ENCODE peak calls at places on chromosome 20, in seven cellular contexts. One of them, this sample, is unnamed.

GRCh38 chr20:13649548-13649947 is 10.8 kb upstream of the TASP1 start:
- DNase-seq in activated CD8-positive, alpha-beta memory T cell treated with anti-CD3 and anti-CD28 coated beads for 24 hours: no peak
- DNase-seq in transverse colon: peak; percentile 17
- DNase-seq in activated CD4-positive, alpha-beta T cell treated with anti-CD3 and anti-CD28 coated beads, Interleukin-2, amount 50 U/mL, for 24 hours: no peak
- DNase-seq in erythroblast: no peak
- DNase-seq in activated gamma-delta T cell treated with Interleukin-2 at 50 U/mL for 16 hours: no peak
- DNase-seq in GM23338: peak; percentile 41
- DNase-seq in this sample: no peak

GRCh38 chr20:25563362-25563761 is 22.0 kb downstream of the NINL start:
- DNase-seq in GM23338: no peak
- DNase-seq in transverse colon: no peak
- DNase-seq in erythroblast: no peak
- DNase-seq in activated CD8-positive, alpha-beta memory T cell treated with anti-CD3 and anti-CD28 coated beads for 24 hours: no peak
- DNase-seq in activated gamma-delta T cell treated with Interleukin-2 at 50 U/mL for 16 hours: no peak
- DNase-seq in activated CD4-positive, alpha-beta T cell treated with anti-CD3 and anti-CD28 coated beads, Interleukin-2, amount 50 U/mL, for 24 hours: no peak
- DNase-seq in this sample: no peak

GRCh38 chr20:8346898-8347297 is 214.8 kb downstream of the PLCB1 start:
- DNase-seq in GM23338: no peak
- DNase-seq in activated gamma-delta T cell treated with Interleukin-2 at 50 U/mL for 16 hours: no peak
- DNase-seq in activated CD8-positive, alpha-beta memory T cell treated with anti-CD3 and anti-CD28 coated beads for 24 hours: no peak
- DNase-seq in activated CD4-positive, alpha-beta T cell treated with anti-CD3 and anti-CD28 coated beads, Interleukin-2, amount 50 U/mL, for 24 hours: no peak
- DNase-seq in erythroblast: no peak
- DNase-seq in transverse colon: no peak
- DNase-seq in this sample: no peak

GRCh38 chr20:19947611-19948264 is 69.4 kb upstream of the NAA20 start:
- DNase-seq in transverse colon: no peak
- DNase-seq in activated CD4-positive, alpha-beta T cell treated with anti-CD3 and anti-CD28 coated beads, Interleukin-2, amount 50 U/mL, for 24 hours: no peak
- DNase-seq in GM23338: peak; percentile 50
- DNase-seq in activated CD8-positive, alpha-beta memory T cell treated with anti-CD3 and anti-CD28 coated beads for 24 hours: no peak
- DNase-seq in activated gamma-delta T cell treated with Interleukin-2 at 50 U/mL for 16 hours: no peak
- DNase-seq in erythroblast: no peak
- DNase-seq in this sample: peak; percentile 34

GRCh38 chr20:12928755-12929401 is 79.9 kb upstream of the SPTLC3 start:
- DNase-seq in erythroblast: no peak
- DNase-seq in activated CD8-positive, alpha-beta memory T cell treated with anti-CD3 and anti-CD28 coated beads for 24 hours: no peak
- DNase-seq in activated CD4-positive, alpha-beta T cell treated with anti-CD3 and anti-CD28 coated beads, Interleukin-2, amount 50 U/mL, for 24 hours: no peak
- DNase-seq in GM23338: no peak
- DNase-seq in activated gamma-delta T cell treated with Interleukin-2 at 50 U/mL for 16 hours: no peak
- DNase-seq in transverse colon: no peak
- DNase-seq in this sample: no peak

GRCh38 chr20:4836935-4837334 is 115.2 kb downstream of the PRND start:
- DNase-seq in erythroblast: no peak
- DNase-seq in activated gamma-delta T cell treated with Interleukin-2 at 50 U/mL for 16 hours: no peak
- DNase-seq in activated CD8-positive, alpha-beta memory T cell treated with anti-CD3 and anti-CD28 coated beads for 24 hours: no peak
- DNase-seq in activated CD4-positive, alpha-beta T cell treated with anti-CD3 and anti-CD28 coated beads, Interleukin-2, amount 50 U/mL, for 24 hours: no peak
- DNase-seq in GM23338: no peak
- DNase-seq in transverse colon: no peak
- DNase-seq in this sample: no peak

GRCh38 chr20:20820104-20820503 is 107.7 kb upstream of the RALGAPA2 start:
- DNase-seq in GM23338: peak; percentile 84
- DNase-seq in transverse colon: no peak
- DNase-seq in activated gamma-delta T cell treated with Interleukin-2 at 50 U/mL for 16 hours: no peak
- DNase-seq in erythroblast: no peak
- DNase-seq in activated CD4-positive, alpha-beta T cell treated with anti-CD3 and anti-CD28 coated beads, Interleukin-2, amount 50 U/mL, for 24 hours: no peak
- DNase-seq in activated CD8-positive, alpha-beta memory T cell treated with anti-CD3 and anti-CD28 coated beads for 24 hours: no peak
- DNase-seq in this sample: peak; percentile 49

GRCh38 chr20:45419188-45420091 is 3.5 kb downstream of the PIGT start:
- DNase-seq in erythroblast: peak; percentile 91
- DNase-seq in activated gamma-delta T cell treated with Interleukin-2 at 50 U/mL for 16 hours: no peak
- DNase-seq in transverse colon: peak; percentile 80
- DNase-seq in activated CD4-positive, alpha-beta T cell treated with anti-CD3 and anti-CD28 coated beads, Interleukin-2, amount 50 U/mL, for 24 hours: no peak
- DNase-seq in GM23338: no peak
- DNase-seq in activated CD8-positive, alpha-beta memory T cell treated with anti-CD3 and anti-CD28 coated beads for 24 hours: no peak
- DNase-seq in this sample: no peak

GRCh38 chr20:15986690-15987089 is 586.6 kb downstream of the KIF16B start:
- DNase-seq in transverse colon: no peak
- DNase-seq in activated gamma-delta T cell treated with Interleukin-2 at 50 U/mL for 16 hours: no peak
- DNase-seq in activated CD8-positive, alpha-beta memory T cell treated with anti-CD3 and anti-CD28 coated beads for 24 hours: no peak
- DNase-seq in erythroblast: no peak
- DNase-seq in GM23338: no peak
- DNase-seq in activated CD4-positive, alpha-beta T cell treated with anti-CD3 and anti-CD28 coated beads, Interleukin-2, amount 50 U/mL, for 24 hours: no peak
- DNase-seq in this sample: no peak

GRCh38 chr20:63029358-63030121 is 22.8 kb upstream of the BHLHE23 start:
- DNase-seq in activated gamma-delta T cell treated with Interleukin-2 at 50 U/mL for 16 hours: no peak
- DNase-seq in transverse colon: no peak
- DNase-seq in activated CD8-positive, alpha-beta memory T cell treated with anti-CD3 and anti-CD28 coated beads for 24 hours: no peak
- DNase-seq in GM23338: peak; percentile 75
- DNase-seq in erythroblast: no peak
- DNase-seq in activated CD4-positive, alpha-beta T cell treated with anti-CD3 and anti-CD28 coated beads, Interleukin-2, amount 50 U/mL, for 24 hours: no peak
- DNase-seq in this sample: no peak

This sample was measured in K562.